ENCODE peak calls at places on chromosomes 11 and 22, in eight cellular contexts. P is HepG2; O is epithelial cell of prostate; S is RWPE1; W is AG20443; F is activated CD8-positive, alpha-beta T cell treated with anti-CD3 and anti-CD28 coated beads for 36 hours; U is upper lobe of left lung; J is lower leg skin. X is an unnamed sample.

GRCh38 chr11:55966391-55966790 is 3.4 kb downstream of the OR10AG1 start:
- DNase-seq in P (no peak), S (no peak), W (no peak), F (no peak), U (no peak), O (no peak), J (no peak), X (no peak)

GRCh38 chr11:113697075-113697474 is 9.0 kb downstream of the TMPRSS5 start:
- DNase-seq in O (no peak), U (no peak), S (no peak), J (no peak), W (no peak), F (no peak), P (no peak), X (no peak)

GRCh38 chr22:44451016-44451415 is 47.0 kb downstream of the RTL6 start:
- DNase-seq in P (no peak), F (no peak), W (no peak), S (no peak), J (no peak), U (peak; percentile 9), O (no peak), X (no peak)

GRCh38 chr11:3736816-3737215 is 60.5 kb downstream of the NUP98 start:
- DNase-seq in P (no peak), O (no peak), F (no peak), W (no peak), U (no peak), S (no peak), J (no peak), X (no peak)

GRCh38 chr11:33094157-33094556 is 54.8 kb downstream of the TCP11L1 start:
- DNase-seq in S (no peak), P (no peak), O (no peak), W (no peak), U (no peak), J (no peak), F (no peak), X (no peak)

GRCh38 chr22:38957046-38957770 is at the start of gene APOBEC3A:
- DNase-seq in P (no peak), S (peak; percentile 13), O (no peak), F (peak; percentile 27), W (no peak), U (peak; percentile 80), J (peak; percentile 41), X (no peak)

GRCh38 chr11:35302388-35302787 is 117.0 kb downstream of the SLC1A2 start:
- DNase-seq in W (no peak), S (no peak), P (no peak), F (no peak), J (no peak), O (no peak), U (no peak), X (no peak)

GRCh38 chr11:96021901-96022650 is 98.2 kb upstream of the MTMR2 start:
- DNase-seq in W (no peak), O (no peak), S (no peak), U (no peak), F (no peak), P (no peak), J (no peak), X (no peak)

GRCh38 chr11:37967635-37968034 is 1369.6 kb upstream of the RAG2 start:
- DNase-seq in U (peak; percentile 58), O (no peak), S (no peak), P (no peak), W (no peak), J (no peak), F (no peak), X (no peak)

GRCh38 chr22:30562391-30562790 is 12.1 kb downstream of the GAL3ST1 start:
- DNase-seq in O (no peak), P (no peak), S (peak; percentile 42), U (no peak), J (no peak), F (no peak), W (no peak), X (no peak)

GRCh38 chr11:65793144-65793581 is 6.3 kb downstream of the OVOL1 start:
- DNase-seq in O (peak; percentile 81), W (no peak), F (no peak), J (peak; percentile 67), P (no peak), U (peak; percentile 78), S (peak; percentile 89), X (no peak)

GRCh38 chr11:11125618-11126017 is 227.4 kb downstream of the CSNK2A3 start:
- DNase-seq in W (no peak), U (no peak), F (no peak), O (no peak), S (no peak), J (no peak), P (no peak), X (no peak)

GRCh38 chr11:15053201-15053685 is 20.1 kb upstream of the CALCB start:
- DNase-seq in W (no peak), J (no peak), O (peak; percentile 60), S (peak; percentile 38), F (peak; percentile 51), P (no peak), U (no peak), X (no peak)

GRCh38 chr22:37088108-37088605 is 21.4 kb downstream of the TMPRSS6 start:
- DNase-seq in F (peak; percentile 50), P (no peak), S (no peak), W (peak; percentile 51), O (no peak), J (peak; percentile 30), U (no peak), X (no peak)

GRCh38 chr11:117833401-117833891 is 8.9 kb upstream of the FXYD2 start:
- DNase-seq in J (no peak), U (peak; percentile 74), S (no peak), O (no peak), P (no peak), F (no peak), W (no peak), X (no peak)

GRCh38 chr11:6746086-6746618 is 25.6 kb downstream of the OR2AG2 start:
- DNase-seq in O (no peak), J (no peak), S (no peak), W (no peak), P (no peak), U (peak; percentile 44), F (peak; percentile 63), X (no peak)

X was measured in NCI-H1048.